ENCODE peak calls at places on chromosomes 7 and 10, in seven cellular contexts. F is GM10248; H is CD4-positive, alpha-beta T cell; Y is gastrocnemius medialis; R is heart left ventricle; S is RWPE1; N is IMR-90. G is an unnamed sample.
A peak's percentile ranks its signal among the peaks of the same experiment; 100 is the strongest.

GRCh38 chr10:36017141-36017540 is 375.0 kb upstream of the FZD8 start:
- DNase-seq in F (no peak), H (no peak), Y (no peak), R (no peak), S (no peak), N (no peak), G (no peak)

GRCh38 chr10:44569193-44570091 is 184.5 kb upstream of the CXCL12 start:
- DNase-seq in F (no peak), H (no peak), Y (no peak), R (peak; percentile 44), S (no peak), N (peak; percentile 89), G (no peak)

GRCh38 chr10:28985137-28985885 is 303.6 kb upstream of the LYZL1 start:
- DNase-seq in F (no peak), H (no peak), Y (no peak), R (no peak), S (no peak), N (no peak), G (no peak)

GRCh38 chr10:114821293-114821914 is at the start of gene FHIP2A:
- DNase-seq in F (peak; percentile 87), H (peak; percentile 61), Y (peak; percentile 76), R (peak; percentile 83), S (peak; percentile 77), N (peak; percentile 66), G (peak; percentile 87)

GRCh38 chr7:94529516-94529915 is 19.9 kb downstream of the CASD1 start:
- DNase-seq in F (no peak), H (no peak), Y (no peak), R (no peak), S (no peak), N (peak; percentile 43), G (no peak)

GRCh38 chr7:148540041-148540738 is 50.4 kb upstream of the C7orf33 start:
- DNase-seq in F (no peak), H (no peak), Y (no peak), R (peak; percentile 44), S (peak; percentile 53), N (peak; percentile 59), G (no peak)

GRCh38 chr10:69045441-69046300 is 42.2 kb upstream of the SRGN start:
- DNase-seq in F (peak; percentile 72), H (peak; percentile 23), Y (no peak), R (no peak), S (peak; percentile 77), N (peak; percentile 62), G (no peak)

GRCh38 chr7:79453558-79454324 is at the start of gene MAGI2:
- DNase-seq in F (peak; percentile 8), H (no peak), Y (peak; percentile 75), R (peak; percentile 88), S (peak; percentile 13), N (peak; percentile 84), G (peak; percentile 82)

GRCh38 chr10:74460812-74461211 is 309.8 kb downstream of the ADK start:
- DNase-seq in F (no peak), H (no peak), Y (no peak), R (no peak), S (no peak), N (peak; percentile 22), G (no peak)

GRCh38 chr7:134421998-134422397 is 36.9 kb downstream of the AKR1B1 start:
- DNase-seq in F (no peak), H (no peak), Y (no peak), R (no peak), S (peak; percentile 55), N (no peak), G (no peak)

GRCh38 chr7:37495574-37496184 is 47.0 kb upstream of the ELMO1 start:
- DNase-seq in F (peak; percentile 50), H (no peak), Y (no peak), R (no peak), S (peak; percentile 23), N (peak; percentile 13), G (no peak)

GRCh38 chr10:101609481-101609880 is 21.4 kb downstream of the DPCD start:
- DNase-seq in F (no peak), H (no peak), Y (peak; percentile 1), R (no peak), S (no peak), N (peak; percentile 26), G (no peak)

GRCh38 chr10:30103595-30104310 is 44.4 kb upstream of the JCAD start:
- DNase-seq in F (no peak), H (no peak), Y (no peak), R (no peak), S (no peak), N (no peak), G (no peak)

GRCh38 chr7:81632418-81632817 is 137.4 kb downstream of the HGF start:
- DNase-seq in F (no peak), H (no peak), Y (no peak), R (no peak), S (peak; percentile 10), N (peak; percentile 37), G (no peak)

GRCh38 chr10:22217842-22218241 is at the start of gene EBLN1:
- DNase-seq in F (no peak), H (no peak), Y (no peak), R (no peak), S (no peak), N (no peak), G (no peak)

DNA sequence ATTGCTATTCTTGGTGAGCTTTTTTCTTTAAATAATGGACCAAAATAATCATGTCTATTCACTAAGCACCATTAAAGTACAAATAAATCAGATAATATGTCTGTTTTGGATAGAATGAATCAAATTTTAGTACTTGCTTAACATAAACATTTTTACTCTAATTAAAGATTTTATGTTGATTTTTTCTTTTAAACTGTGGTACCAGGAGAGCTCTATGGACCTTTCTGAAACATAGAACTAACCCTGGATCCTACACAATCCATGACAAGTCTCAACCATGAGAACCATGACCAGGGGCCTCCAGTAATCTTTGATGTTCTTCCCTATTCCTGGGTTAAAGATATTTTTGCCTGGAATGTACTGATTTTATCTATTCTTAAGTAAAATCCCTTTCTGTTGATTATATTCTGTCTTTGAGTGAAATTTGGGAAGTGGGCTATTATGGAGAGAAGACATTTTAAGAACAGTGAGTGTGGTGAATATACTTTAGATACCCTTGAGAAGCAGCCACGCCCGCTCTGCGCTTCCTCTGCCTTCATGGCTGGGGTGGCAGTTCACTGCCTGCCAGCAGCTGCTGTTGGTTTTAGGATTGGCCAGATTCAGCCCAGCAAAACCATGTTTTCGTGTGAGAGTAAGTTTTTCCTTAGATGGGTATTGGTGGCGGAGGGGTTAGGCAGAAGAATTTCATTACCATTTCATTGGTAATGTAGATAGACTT is 42.2 kb upstream of the BHLHA15 start:
- DNase-seq in F (no peak), H (no peak), Y (no peak), R (no peak), S (no peak), N (no peak), G (no peak)
- TF ChIP-seq CTCF in F (no peak), H (no peak), Y (no peak), R (no peak), S (peak; percentile 66), N (no peak), G (no peak)

DNA sequence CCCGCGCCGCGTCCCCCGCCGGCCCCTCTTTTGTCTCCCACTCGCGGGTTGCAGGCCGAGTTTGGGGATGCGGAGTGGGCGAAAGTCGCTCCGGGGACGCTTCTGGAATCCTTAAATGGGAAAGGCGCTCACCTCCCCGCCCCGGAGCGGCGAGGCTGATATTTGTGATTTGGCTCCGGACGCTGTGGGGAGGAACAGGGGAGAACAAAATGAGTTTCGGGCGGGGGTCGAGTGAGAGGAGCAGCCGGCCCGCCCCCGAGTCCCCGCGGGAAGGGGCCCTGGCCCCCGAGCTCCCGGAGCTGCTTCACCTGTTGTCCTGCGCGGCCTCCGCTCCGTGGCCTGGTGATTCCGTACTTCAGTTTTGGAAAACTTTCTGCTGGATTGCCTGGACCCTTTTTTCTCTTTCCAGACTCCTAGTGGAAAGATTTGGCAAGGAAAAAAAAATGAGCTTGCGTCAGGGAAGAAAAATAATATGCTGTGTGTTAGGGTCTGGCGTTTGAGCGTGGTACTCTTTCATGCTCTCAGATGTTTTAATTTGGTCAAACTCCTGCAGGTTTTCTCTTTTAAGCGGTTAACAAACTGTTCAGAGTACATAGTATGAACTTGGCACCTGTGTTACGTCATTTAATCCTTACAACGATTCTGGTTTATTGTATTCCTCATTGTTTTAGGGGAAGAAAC is 831 bp downstream of the BMPR1A start:
- DNase-seq in F (no peak), H (no peak), Y (peak; percentile 53), R (peak; percentile 48), S (peak; percentile 41), N (peak; percentile 65), G (peak; percentile 24)
- TF ChIP-seq CTCF in F (no peak), H (no peak), Y (peak; percentile 22), R (peak; percentile 21), S (peak; percentile 26), N (peak; percentile 38), G (peak; percentile 58)

GRCh38 chr7:47285860-47286491 is 295.9 kb downstream of the TNS3 start:
- DNase-seq in F (no peak), H (no peak), Y (no peak), R (no peak), S (no peak), N (no peak), G (no peak)
- TF ChIP-seq CTCF in F (no peak), H (no peak), Y (no peak), R (peak; percentile 15), S (no peak), N (no peak), G (no peak)

GRCh38 chr10:89700914-89701237 is 514 bp upstream of the KIF20B start:
- DNase-seq in F (no peak), H (no peak), Y (no peak), R (no peak), S (no peak), N (no peak), G (no peak)

GRCh38 chr10:89702121-89702480 is 711 bp downstream of the KIF20B start:
- DNase-seq in F (no peak), H (peak; percentile 8), Y (no peak), R (no peak), S (peak; percentile 42), N (peak; percentile 5), G (no peak)

GRCh38 chr10:89699581-89700064 is 1.8 kb upstream of the KIF20B start:
- DNase-seq in F (no peak), H (no peak), Y (no peak), R (no peak), S (no peak), N (no peak), G (no peak)

GRCh38 chr10:89697946-89698345 is 3.4 kb upstream of the KIF20B start:
- DNase-seq in F (no peak), H (no peak), Y (no peak), R (no peak), S (no peak), N (no peak), G (no peak)

DNA sequence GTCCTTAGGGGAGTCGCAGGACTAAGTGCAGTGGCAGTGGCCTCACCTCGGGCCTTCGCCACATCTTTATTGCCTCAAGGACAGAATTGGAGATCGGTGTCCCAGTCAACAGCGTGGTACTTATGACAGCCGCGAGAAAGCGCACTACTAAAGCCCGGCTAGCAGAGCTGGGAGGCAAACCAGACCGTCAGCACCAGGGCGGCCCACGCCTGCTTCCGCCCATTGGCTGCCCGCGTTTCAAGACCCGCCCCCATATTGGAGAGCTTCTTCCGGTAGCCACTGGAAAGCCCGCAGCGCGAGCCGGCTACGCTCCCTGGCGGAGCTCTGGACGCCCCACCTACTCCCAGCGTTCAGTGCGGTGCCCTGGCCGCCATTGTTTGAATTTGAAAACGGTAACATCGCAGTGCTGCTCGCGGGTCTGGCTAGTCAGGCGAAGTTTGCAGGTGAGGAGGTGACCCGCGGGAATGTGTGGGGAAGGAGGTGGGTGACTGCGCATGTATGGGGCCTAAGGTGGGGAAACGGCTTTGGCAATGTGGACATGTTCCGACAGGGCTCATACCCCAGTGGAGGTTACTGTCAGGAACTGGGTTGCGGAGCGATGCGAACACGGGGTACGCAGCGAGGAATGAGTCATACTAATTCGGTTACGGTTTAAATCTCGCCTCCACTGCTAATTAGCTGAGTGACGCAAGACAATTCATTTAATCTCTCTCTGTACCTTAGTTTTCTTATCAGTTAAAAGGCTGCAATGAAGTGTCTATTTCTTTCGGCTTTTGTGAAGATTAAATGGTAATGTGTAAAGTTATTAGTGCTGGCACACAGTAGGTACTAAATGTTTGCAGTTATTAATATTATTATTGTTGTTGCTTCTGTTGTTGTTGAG is at the start of gene KIF20B:
- DNase-seq in F (peak; percentile 97), H (peak; percentile 93), Y (peak; percentile 94), R (peak; percentile 96), S (peak; percentile 98), N (peak; percentile 95), G (peak; percentile 87)
- TF ChIP-seq CTCF in F (peak; percentile 63), H (peak; percentile 24), Y (peak; percentile 55), R (peak; percentile 58), S (peak; percentile 28), N (peak; percentile 54), G (peak; percentile 28)